ENCODE peak calls at places on chromosome 12, in ten cellular contexts. X is ovary, V is esophagus muscularis mucosa, P is GM12878, G is transverse colon, K is SK-N-SH, Y is tibial nerve, F is stomach, H is suprapubic skin, A is upper lobe of left lung. Z is an unnamed sample.

GRCh38 chr12:117202033-117202432 is 11.8 kb upstream of the FBXO21 start:
- DNase-seq in X (no peak), V (no peak), P (no peak), G (no peak), K (no peak), Y (no peak), F (no peak), H (peak; percentile 21), A (no peak), Z (peak; percentile 2)

GRCh38 chr12:120376009-120376408 is 7.0 kb upstream of the MSI1 start:
- DNase-seq in X (no peak), V (no peak), P (no peak), G (no peak), K (no peak), Y (no peak), F (no peak), H (no peak), A (no peak), Z (no peak)

GRCh38 chr12:7035464-7035863 is 17.2 kb upstream of the LPCAT3 start:
- DNase-seq in X (no peak), V (no peak), P (no peak), G (no peak), K (no peak), Y (no peak), F (no peak), H (no peak), A (no peak), Z (no peak)

GRCh38 chr12:93773122-93773871 is 96.1 kb downstream of the CRADD start:
- DNase-seq in X (no peak), V (no peak), P (no peak), G (no peak), K (no peak), Y (no peak), F (no peak), H (no peak), A (no peak), Z (no peak)

GRCh38 chr12:40802656-40803055 is 110.4 kb downstream of the CNTN1 start:
- DNase-seq in X (no peak), V (no peak), P (no peak), G (no peak), K (no peak), Y (no peak), F (no peak), H (no peak), A (no peak), Z (no peak)

GRCh38 chr12:16238661-16239060 is 38.8 kb downstream of the SLC15A5 start:
- DNase-seq in X (no peak), V (no peak), P (no peak), G (no peak), K (no peak), Y (no peak), F (no peak), H (no peak), A (no peak), Z (no peak)

GRCh38 chr12:16385779-16386646 is 38.6 kb downstream of the MGST1 start:
- DNase-seq in X (no peak), V (no peak), P (peak; percentile 5), G (peak; percentile 23), K (peak; percentile 51), Y (peak; percentile 17), F (peak; percentile 28), H (no peak), A (no peak), Z (peak; percentile 68)

GRCh38 chr12:77895699-77896098 is 65.0 kb downstream of the NAV3 start:
- DNase-seq in X (no peak), V (no peak), P (no peak), G (no peak), K (no peak), Y (no peak), F (no peak), H (no peak), A (no peak), Z (no peak)

GRCh38 chr12:47991106-47991550 is 13.1 kb downstream of the COL2A1 start:
- DNase-seq in X (no peak), V (no peak), P (no peak), G (no peak), K (peak; percentile 71), Y (no peak), F (no peak), H (peak; percentile 55), A (no peak), Z (peak; percentile 56)
- H3K27me3 ChIP-seq in X (no peaks in the 10 kb centered on the region), V (no peaks in the 10 kb centered on the region), P (no peaks in the 10 kb centered on the region), G (no peaks in the 10 kb centered on the region), K (peaks cover 23% of the 10 kb centered on the region), Y (no peaks in the 10 kb centered on the region), F (no peaks in the 10 kb centered on the region), H (no peaks in the 10 kb centered on the region), A (no peaks in the 10 kb centered on the region), Z (no peaks in the 10 kb centered on the region)

DNA sequence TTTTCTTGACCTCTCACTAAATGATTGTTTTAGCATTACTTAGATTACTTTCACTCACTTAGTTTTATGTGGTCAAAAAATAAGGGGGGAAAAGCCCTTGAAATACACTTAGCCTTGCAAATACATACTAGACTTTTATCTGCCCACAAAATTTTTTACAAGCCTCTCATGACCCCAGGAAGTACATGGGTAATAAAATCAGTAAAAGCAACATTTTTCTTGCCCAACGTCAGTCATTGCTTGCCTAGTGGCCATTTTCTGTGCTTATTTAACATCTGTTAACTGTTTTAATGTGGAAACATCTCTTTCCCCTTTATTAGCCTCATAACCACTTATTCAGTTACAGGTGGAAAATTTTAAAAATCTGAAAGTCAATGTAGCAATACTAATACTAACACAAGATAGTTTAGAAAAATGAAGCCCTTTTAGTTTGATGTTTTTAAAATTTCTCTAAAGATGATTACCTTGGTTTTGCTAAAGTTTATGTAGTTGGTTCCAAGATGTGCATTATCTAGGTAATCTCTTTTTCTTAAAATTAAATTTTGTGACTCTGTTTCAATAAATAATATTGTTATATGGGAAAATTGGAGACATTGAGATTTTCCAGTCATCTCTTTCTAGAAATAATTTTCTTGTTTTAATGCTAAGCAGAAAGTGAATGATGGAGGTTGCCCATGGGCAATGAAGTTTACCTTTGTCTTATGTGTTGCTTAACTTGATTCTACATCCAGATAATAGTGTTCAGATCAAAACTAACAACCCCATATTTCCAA is 175.5 kb downstream of the TMTC2 start:
- DNase-seq in X (no peak), V (no peak), P (no peak), G (no peak), K (peak; percentile 30), Y (no peak), F (no peak), H (no peak), A (no peak), Z (no peak)
- H3K4me1 ChIP-seq in X (no peaks in the 10 kb centered on the region), V (no peaks in the 10 kb centered on the region), P (no peaks in the 10 kb centered on the region), G (peaks cover 5% of the 10 kb centered on the region), K (peaks cover 23% of the 10 kb centered on the region), Y (no peaks in the 10 kb centered on the region), F (peaks cover 11% of the 10 kb centered on the region), H (no peaks in the 10 kb centered on the region), A (peaks cover 2% of the 10 kb centered on the region), Z (peaks cover 7% of the 10 kb centered on the region)

DNA sequence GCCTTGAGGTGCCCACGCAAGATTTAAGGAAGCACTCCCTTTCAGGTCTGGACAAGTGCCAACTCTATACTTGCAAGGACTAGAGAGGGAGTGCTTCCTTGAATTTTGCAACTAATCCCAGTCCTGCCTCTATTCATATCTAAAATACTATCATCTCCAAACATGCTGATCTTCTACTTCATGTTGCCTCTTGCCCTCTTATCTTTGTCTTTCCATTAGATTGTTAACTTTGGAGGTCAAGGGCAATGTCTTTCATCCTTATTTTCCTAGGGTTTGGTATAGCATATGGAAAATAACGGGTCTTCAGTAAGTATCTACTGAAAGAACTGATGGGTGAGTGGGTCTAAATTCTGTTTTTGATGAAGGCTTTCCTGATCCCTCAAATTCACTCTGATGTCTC is 28.7 kb upstream of the PPM1H start:
- DNase-seq in X (no peak), V (no peak), P (no peak), G (no peak), K (no peak), Y (no peak), F (no peak), H (no peak), A (no peak), Z (no peak)
- TF ChIP-seq EP300 in X (no peak), V (no peak), P (no peak), G (no peak), K (no peak), Y (no peak), F (no peak), H (no peak), A (no peak), Z (no peak)

GRCh38 chr12:3564411-3564810 is 73.4 kb downstream of the PRMT8 start:
- DNase-seq in X (no peak), V (no peak), P (no peak), G (no peak), K (no peak), Y (no peak), F (no peak), H (peak; percentile 35), A (no peak), Z (no peak)
- H3K27me3 ChIP-seq in X (no peaks in the 10 kb centered on the region), V (no peaks in the 10 kb centered on the region), P (peaks cover 3% of the 10 kb centered on the region), G (no peaks in the 10 kb centered on the region), K (no peaks in the 10 kb centered on the region), Y (no peaks in the 10 kb centered on the region), F (no peaks in the 10 kb centered on the region), H (peaks cover 21% of the 10 kb centered on the region), A (no peaks in the 10 kb centered on the region), Z (no peaks in the 10 kb centered on the region)